ENCODE peak calls at places on chromosomes 12 and 14, in ten cellular contexts. U, E, R, O, A, B, M, T, G and Q are unnamed samples. For H3K36me3, the result is how much of the 10 kb centered on the place peaks cover.

GRCh38 chr12:64270411-64270810 is 48.3 kb upstream of the KICS2 start:
- DNase-seq in M (no peak), O (no peak), E (no peak), R (no peak), T (no peak), A (no peak), U (no peak), B (no peak), G (no peak), Q (no peak)

GRCh38 chr14:20415723-20416622 is 2.7 kb upstream of the TEP1 start:
- DNase-seq in E (no peak), B (no peak), R (no peak), A (peak), T (no peak), U (peak), G (peak), M (peak), O (no peak), Q (no peak)

GRCh38 chr14:103483600-103483999 is 39.0 kb downstream of the CKB start:
- DNase-seq in T (peak), M (no peak), E (no peak), B (no peak), A (no peak), U (peak), G (no peak), R (peak), O (no peak), Q (no peak)

GRCh38 chr14:61213116-61213720 is 67.9 kb downstream of the TMEM30B start:
- DNase-seq in E (no peak), B (no peak), A (no peak), O (no peak), G (no peak), U (no peak), T (no peak), M (no peak), R (no peak), Q (no peak)

GRCh38 chr12:62263956-62264355 is 3.8 kb downstream of the USP15 start:
- DNase-seq in R (no peak), O (no peak), T (no peak), A (no peak), B (no peak), M (no peak), G (no peak), U (no peak), E (no peak), Q (no peak)

GRCh38 chr12:790253-790563 is 37.8 kb downstream of the WNK1 start:
- DNase-seq in A (no peak), E (no peak), M (no peak), T (no peak), R (no peak), O (no peak), G (no peak), B (no peak), U (no peak), Q (no peak)

GRCh38 chr12:87796961-87797516 is 232.2 kb downstream of the C12orf50 start:
- DNase-seq in A (no peak), G (no peak), R (no peak), U (no peak), B (no peak), T (no peak), O (no peak), E (no peak), M (no peak), Q (no peak)

GRCh38 chr12:100026241-100026640 is 41.5 kb upstream of the ANKS1B start:
- DNase-seq in G (no peak), U (peak), M (no peak), A (no peak), O (no peak), B (no peak), T (no peak), E (no peak), R (no peak), Q (no peak)

GRCh38 chr14:32190713-32191112 is 11.1 kb upstream of the RNU6-7 start:
- DNase-seq in B (no peak), E (no peak), M (no peak), G (no peak), R (no peak), T (no peak), A (no peak), U (no peak), O (no peak), Q (no peak)

GRCh38 chr14:45651906-45652305 is 398.9 kb upstream of the MIS18BP1 start:
- DNase-seq in E (no peak), G (no peak), B (no peak), O (no peak), T (no peak), U (peak), R (no peak), M (no peak), A (no peak), Q (no peak)

GRCh38 chr12:109721276-109721675 is 7.7 kb downstream of the FAM222A start:
- DNase-seq in G (no peak), B (no peak), M (no peak), U (no peak), R (peak), E (no peak), O (no peak), T (no peak), A (no peak), Q (no peak)

GRCh38 chr14:97267509-97267908 is 470.3 kb downstream of the VRK1 start:
- DNase-seq in T (no peak), U (no peak), E (no peak), R (no peak), A (no peak), G (no peak), B (no peak), O (no peak), M (no peak), Q (no peak)

GRCh38 chr12:89657090-89657489 is 51.5 kb downstream of the ATP2B1 start:
- DNase-seq in T (no peak), R (no peak), E (no peak), U (no peak), G (no peak), O (no peak), B (no peak), M (no peak), A (no peak), Q (no peak)

GRCh38 chr14:20986811-20987210 is 3.0 kb upstream of the METTL17 start:
- DNase-seq in T (peak), U (peak), M (no peak), E (no peak), B (no peak), A (no peak), G (no peak), R (no peak), O (no peak), Q (no peak)

GRCh38 chr12:56212360-56212759 is 9.4 kb downstream of the RNF41 start:
- DNase-seq in R (no peak), B (no peak), O (no peak), T (no peak), U (no peak), A (no peak), G (no peak), M (no peak), E (no peak), Q (no peak)

GRCh38 chr12:116104167-116104750 is 173.2 kb downstream of the MED13L start:
- DNase-seq in M (no peak), O (no peak), R (no peak), G (no peak), B (no peak), U (no peak), T (no peak), E (no peak), A (no peak), Q (no peak)

GRCh38 chr14:105144231-105144665 is 24.3 kb downstream of the JAG2 start:
- DNase-seq in R (no peak), B (no peak), O (peak), A (no peak), E (no peak), G (peak), U (no peak), M (no peak), T (no peak), Q (peak)

GRCh38 chr14:75976838-75977237 is 5.0 kb downstream of the TGFB3 start:
- DNase-seq in A (peak), T (no peak), M (no peak), R (no peak), E (no peak), G (no peak), U (no peak), B (no peak), O (no peak), Q (no peak)

GRCh38 chr12:24562761-24563392 is 386.0 kb downstream of the BCAT1 start:
- DNase-seq in O (no peak), M (peak), R (no peak), U (peak), G (peak), B (peak), T (no peak), E (no peak), A (peak), Q (peak)

GRCh38 chr14:40312296-40312695 is 880.1 kb upstream of the FBXO33 start:
- DNase-seq in T (no peak), O (no peak), U (no peak), E (no peak), G (no peak), B (no peak), R (no peak), M (no peak), A (no peak), Q (no peak)

GRCh38 chr14:21997300-21997699 is 323.7 kb upstream of the OR4E1 start:
- DNase-seq in O (no peak), B (no peak), G (no peak), R (no peak), A (peak), E (no peak), T (no peak), M (no peak), U (peak), Q (no peak)

GRCh38 chr14:60116181-60116580 is 24.5 kb downstream of the PCNX4 start:
- DNase-seq in U (no peak), O (no peak), B (no peak), A (no peak), T (no peak), G (no peak), E (no peak), R (no peak), M (no peak), Q (no peak)
- H3K27ac ChIP-seq in U (no peak), O (no peak), B (no peak), A (no peak), T (no peak), G (no peak), E (no peak), R (no peak), M (no peak), Q (no peak)

GRCh38 chr14:24965934-24966593 is 83.9 kb downstream of the STXBP6 start:
- DNase-seq in O (peak), E (no peak), A (no peak), R (peak), T (no peak), G (peak), M (no peak), B (peak), U (peak), Q (no peak)
- TF ChIP-seq POLR2AphosphoS5 in O (peak), E (no peak), A (no peak), R (peak), T (no peak), G (peak), M (no peak), B (peak), U (no peak), Q (no peak)

GRCh38 chr12:123260081-123260480 is 11.6 kb downstream of the CDK2AP1 start:
- DNase-seq in R (no peak), T (no peak), A (no peak), B (peak), U (no peak), M (no peak), O (no peak), G (no peak), E (no peak), Q (no peak)
- H3K36me3 ChIP-seq in R (half or more), T (under half), A (under half), B (under half), U (under half), M (half or more), O (half or more), G (under half), E (under half), Q (under half)

DNA sequence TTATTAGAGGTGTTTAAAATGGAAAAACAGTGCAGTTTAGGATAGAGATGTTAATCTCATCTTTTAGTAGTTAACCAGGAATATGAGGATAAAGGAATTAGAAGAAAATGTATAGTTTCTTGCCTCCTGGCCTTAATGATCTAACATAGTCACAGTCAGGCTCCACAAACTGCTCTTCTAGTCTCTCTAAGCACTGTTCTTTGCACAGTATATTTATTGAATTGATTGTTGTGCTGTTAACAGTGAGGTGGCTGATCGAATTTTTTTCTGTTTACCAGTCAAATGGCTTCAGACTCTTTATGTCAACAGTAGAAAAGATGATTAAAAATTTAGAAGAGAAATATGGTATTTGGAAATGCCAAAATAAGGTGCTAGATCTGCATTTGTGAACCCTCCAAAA is 37.8 kb downstream of the ATF7IP start:
- DNase-seq in B (no peak), A (no peak), T (no peak), G (no peak), O (no peak), U (no peak), M (no peak), R (no peak), E (no peak), Q (no peak)
- H3K27ac ChIP-seq in B (no peak), A (no peak), T (peak), G (peak), O (peak), U (no peak), M (peak), R (peak), E (no peak), Q (no peak)

GRCh38 chr14:100152091-100152490 is 7.4 kb downstream of the DEGS2 start:
- DNase-seq in A (no peak), T (no peak), E (no peak), R (no peak), O (no peak), B (no peak), G (no peak), M (no peak), U (no peak), Q (no peak)
- TF ChIP-seq POLR2AphosphoS5 in A (no peak), T (no peak), E (no peak), R (no peak), O (no peak), B (no peak), G (no peak), M (no peak), U (no peak), Q (no peak)

GRCh38 chr14:95456281-95456680 is 60.2 kb downstream of the SYNE3 start:
- DNase-seq in T (no peak), R (no peak), B (no peak), O (no peak), E (no peak), M (no peak), G (no peak), U (no peak), A (no peak), Q (no peak)

GRCh38 chr14:95455246-95455645 is 61.2 kb downstream of the SYNE3 start:
- DNase-seq in A (no peak), B (no peak), G (no peak), U (no peak), E (no peak), M (no peak), O (no peak), T (no peak), R (no peak), Q (no peak)

GRCh38 chr14:95452890-95453712 is 63.3 kb downstream of the SYNE3 start:
- DNase-seq in R (no peak), O (no peak), U (no peak), G (no peak), A (no peak), M (no peak), E (no peak), T (no peak), B (no peak), Q (no peak)

GRCh38 chr14:95452176-95452889 is 64.1 kb downstream of the SYNE3 start:
- DNase-seq in E (no peak), A (peak), T (no peak), B (no peak), M (peak), U (peak), G (no peak), R (no peak), O (no peak), Q (no peak)

GRCh38 chr14:95453713-95453980 is 62.8 kb downstream of the SYNE3 start:
- DNase-seq in T (no peak), A (no peak), O (no peak), G (no peak), U (no peak), B (no peak), E (no peak), R (no peak), M (no peak), Q (no peak)
- H3K36me3 ChIP-seq in T (under half), A (under half), O (under half), G (under half), U (under half), B (under half), E (under half), R (half or more), M (under half), Q (half or more)

DNA sequence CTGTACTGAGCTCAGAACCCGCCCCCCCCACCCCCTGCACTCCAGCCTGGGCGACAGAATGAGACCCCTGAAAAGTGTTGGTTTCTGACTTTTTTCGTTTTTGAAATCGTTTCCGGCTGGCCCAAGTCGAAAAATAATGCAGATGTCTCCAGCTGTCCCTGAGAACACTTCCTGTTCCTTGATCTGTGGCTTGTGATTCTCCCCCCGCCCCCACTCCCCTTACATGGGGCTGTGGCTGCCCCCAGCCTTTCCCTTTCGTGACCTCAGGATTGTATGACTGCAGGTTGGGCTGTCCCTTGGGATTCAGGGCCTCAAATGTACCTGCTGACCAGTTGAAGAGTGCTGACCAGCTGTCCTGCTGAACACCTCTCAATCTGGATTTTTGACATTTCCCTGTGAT is 34.1 kb downstream of the NOC4L start:
- DNase-seq in E (no peak), G (no peak), B (no peak), U (no peak), R (no peak), T (no peak), O (no peak), A (no peak), M (no peak), Q (no peak)
- H3K27ac ChIP-seq in E (no peak), G (no peak), B (no peak), U (no peak), R (no peak), T (no peak), O (no peak), A (no peak), M (no peak), Q (peak)